ENCODE peak calls at places on chromosomes 5 and 9, in nine cellular contexts. One of them, this sample, is unnamed.

GRCh38 chr9:18791074-18791473 is 241.9 kb downstream of the SAXO1 start:
- DNase-seq in HS-27A: no peak
- DNase-seq in substantia nigra: no peak
- DNase-seq in naive thymus-derived CD8-positive, alpha-beta T cell: no peak
- DNase-seq in astrocyte of the spinal cord: peak
- DNase-seq in HTR-8/SVneo: peak
- DNase-seq in activated CD8-positive, alpha-beta memory T cell treated with anti-CD3 and anti-CD28 coated beads for 48 hours: no peak
- DNase-seq in hepatic stellate cell: no peak
- DNase-seq in colonic mucosa: no peak
- DNase-seq in this sample: no peak

GRCh38 chr5:139811076-139811607 is 15.5 kb downstream of the PSD2 start:
- DNase-seq in HS-27A: no peak
- DNase-seq in substantia nigra: peak
- DNase-seq in naive thymus-derived CD8-positive, alpha-beta T cell: no peak
- DNase-seq in astrocyte of the spinal cord: no peak
- DNase-seq in HTR-8/SVneo: no peak
- DNase-seq in activated CD8-positive, alpha-beta memory T cell treated with anti-CD3 and anti-CD28 coated beads for 48 hours: no peak
- DNase-seq in hepatic stellate cell: no peak
- DNase-seq in colonic mucosa: no peak
- DNase-seq in this sample: peak

GRCh38 chr5:73299017-73299630 is 126.1 kb downstream of the TMEM174 start:
- DNase-seq in HS-27A: no peak
- DNase-seq in substantia nigra: no peak
- DNase-seq in naive thymus-derived CD8-positive, alpha-beta T cell: no peak
- DNase-seq in astrocyte of the spinal cord: peak
- DNase-seq in HTR-8/SVneo: peak
- DNase-seq in activated CD8-positive, alpha-beta memory T cell treated with anti-CD3 and anti-CD28 coated beads for 48 hours: no peak
- DNase-seq in hepatic stellate cell: no peak
- DNase-seq in colonic mucosa: no peak
- DNase-seq in this sample: peak

GRCh38 chr5:149322518-149322917 is 22.8 kb upstream of the GRPEL2 start:
- DNase-seq in HS-27A: no peak
- DNase-seq in substantia nigra: no peak
- DNase-seq in naive thymus-derived CD8-positive, alpha-beta T cell: no peak
- DNase-seq in astrocyte of the spinal cord: no peak
- DNase-seq in HTR-8/SVneo: no peak
- DNase-seq in activated CD8-positive, alpha-beta memory T cell treated with anti-CD3 and anti-CD28 coated beads for 48 hours: no peak
- DNase-seq in hepatic stellate cell: no peak
- DNase-seq in colonic mucosa: peak
- DNase-seq in this sample: peak

GRCh38 chr5:63959177-63959982 is 2.9 kb downstream of the HTR1A start:
- DNase-seq in HS-27A: no peak
- DNase-seq in substantia nigra: no peak
- DNase-seq in naive thymus-derived CD8-positive, alpha-beta T cell: no peak
- DNase-seq in astrocyte of the spinal cord: no peak
- DNase-seq in HTR-8/SVneo: no peak
- DNase-seq in activated CD8-positive, alpha-beta memory T cell treated with anti-CD3 and anti-CD28 coated beads for 48 hours: no peak
- DNase-seq in hepatic stellate cell: no peak
- DNase-seq in colonic mucosa: no peak
- DNase-seq in this sample: no peak

GRCh38 chr5:78638423-78638822 is 10.1 kb downstream of the LHFPL2 start:
- DNase-seq in HS-27A: peak
- DNase-seq in substantia nigra: peak
- DNase-seq in naive thymus-derived CD8-positive, alpha-beta T cell: no peak
- DNase-seq in astrocyte of the spinal cord: peak
- DNase-seq in HTR-8/SVneo: peak
- DNase-seq in activated CD8-positive, alpha-beta memory T cell treated with anti-CD3 and anti-CD28 coated beads for 48 hours: no peak
- DNase-seq in hepatic stellate cell: no peak
- DNase-seq in colonic mucosa: peak
- DNase-seq in this sample: peak

GRCh38 chr9:136357326-136357725 is 6.2 kb downstream of the DNLZ start:
- DNase-seq in HS-27A: no peak
- DNase-seq in substantia nigra: no peak
- DNase-seq in naive thymus-derived CD8-positive, alpha-beta T cell: no peak
- DNase-seq in astrocyte of the spinal cord: no peak
- DNase-seq in HTR-8/SVneo: no peak
- DNase-seq in activated CD8-positive, alpha-beta memory T cell treated with anti-CD3 and anti-CD28 coated beads for 48 hours: no peak
- DNase-seq in hepatic stellate cell: no peak
- DNase-seq in colonic mucosa: no peak
- DNase-seq in this sample: no peak

GRCh38 chr9:73180373-73180772 is 28.7 kb downstream of the ANXA1 start:
- DNase-seq in HS-27A: peak
- DNase-seq in substantia nigra: no peak
- DNase-seq in naive thymus-derived CD8-positive, alpha-beta T cell: no peak
- DNase-seq in astrocyte of the spinal cord: peak
- DNase-seq in HTR-8/SVneo: no peak
- DNase-seq in activated CD8-positive, alpha-beta memory T cell treated with anti-CD3 and anti-CD28 coated beads for 48 hours: no peak
- DNase-seq in hepatic stellate cell: peak
- DNase-seq in colonic mucosa: no peak
- DNase-seq in this sample: no peak

GRCh38 chr5:125679522-125679921 is 743.7 kb upstream of the GRAMD2B start:
- DNase-seq in HS-27A: no peak
- DNase-seq in substantia nigra: no peak
- DNase-seq in naive thymus-derived CD8-positive, alpha-beta T cell: no peak
- DNase-seq in astrocyte of the spinal cord: no peak
- DNase-seq in HTR-8/SVneo: no peak
- DNase-seq in activated CD8-positive, alpha-beta memory T cell treated with anti-CD3 and anti-CD28 coated beads for 48 hours: no peak
- DNase-seq in hepatic stellate cell: peak
- DNase-seq in colonic mucosa: no peak
- DNase-seq in this sample: no peak

GRCh38 chr5:81533629-81534480 is 139.9 kb upstream of the ACOT12 start:
- DNase-seq in HS-27A: no peak
- DNase-seq in substantia nigra: no peak
- DNase-seq in naive thymus-derived CD8-positive, alpha-beta T cell: no peak
- DNase-seq in astrocyte of the spinal cord: no peak
- DNase-seq in HTR-8/SVneo: no peak
- DNase-seq in activated CD8-positive, alpha-beta memory T cell treated with anti-CD3 and anti-CD28 coated beads for 48 hours: no peak
- DNase-seq in hepatic stellate cell: no peak
- DNase-seq in colonic mucosa: no peak
- DNase-seq in this sample: no peak

GRCh38 chr5:149271195-149271716 is 403 bp upstream of the AFAP1L1 start:
- DNase-seq in HS-27A: no peak
- DNase-seq in substantia nigra: no peak
- DNase-seq in naive thymus-derived CD8-positive, alpha-beta T cell: no peak
- DNase-seq in astrocyte of the spinal cord: no peak
- DNase-seq in HTR-8/SVneo: peak
- DNase-seq in activated CD8-positive, alpha-beta memory T cell treated with anti-CD3 and anti-CD28 coated beads for 48 hours: no peak
- DNase-seq in hepatic stellate cell: peak
- DNase-seq in colonic mucosa: peak
- DNase-seq in this sample: no peak

GRCh38 chr9:86045654-86046053 is 53.7 kb downstream of the GOLM1 start:
- DNase-seq in HS-27A: no peak
- DNase-seq in substantia nigra: no peak
- DNase-seq in naive thymus-derived CD8-positive, alpha-beta T cell: no peak
- DNase-seq in astrocyte of the spinal cord: no peak
- DNase-seq in HTR-8/SVneo: no peak
- DNase-seq in activated CD8-positive, alpha-beta memory T cell treated with anti-CD3 and anti-CD28 coated beads for 48 hours: no peak
- DNase-seq in hepatic stellate cell: no peak
- DNase-seq in colonic mucosa: no peak
- DNase-seq in this sample: no peak

GRCh38 chr5:96017951-96018350 is 56.3 kb upstream of the ELL2 start:
- DNase-seq in HS-27A: no peak
- DNase-seq in substantia nigra: no peak
- DNase-seq in naive thymus-derived CD8-positive, alpha-beta T cell: no peak
- DNase-seq in astrocyte of the spinal cord: peak
- DNase-seq in HTR-8/SVneo: no peak
- DNase-seq in activated CD8-positive, alpha-beta memory T cell treated with anti-CD3 and anti-CD28 coated beads for 48 hours: no peak
- DNase-seq in hepatic stellate cell: peak
- DNase-seq in colonic mucosa: no peak
- DNase-seq in this sample: no peak

GRCh38 chr9:27165670-27166069 is 56.6 kb downstream of the TEK start:
- DNase-seq in HS-27A: no peak
- DNase-seq in substantia nigra: no peak
- DNase-seq in naive thymus-derived CD8-positive, alpha-beta T cell: no peak
- DNase-seq in astrocyte of the spinal cord: no peak
- DNase-seq in HTR-8/SVneo: no peak
- DNase-seq in activated CD8-positive, alpha-beta memory T cell treated with anti-CD3 and anti-CD28 coated beads for 48 hours: no peak
- DNase-seq in hepatic stellate cell: no peak
- DNase-seq in colonic mucosa: no peak
- DNase-seq in this sample: no peak

GRCh38 chr5:33725846-33726245 is 165.9 kb downstream of the ADAMTS12 start:
- DNase-seq in HS-27A: no peak
- DNase-seq in substantia nigra: no peak
- DNase-seq in naive thymus-derived CD8-positive, alpha-beta T cell: no peak
- DNase-seq in astrocyte of the spinal cord: peak
- DNase-seq in HTR-8/SVneo: no peak
- DNase-seq in activated CD8-positive, alpha-beta memory T cell treated with anti-CD3 and anti-CD28 coated beads for 48 hours: no peak
- DNase-seq in hepatic stellate cell: peak
- DNase-seq in colonic mucosa: no peak
- DNase-seq in this sample: no peak

GRCh38 chr9:128995791-128996190 is 32.3 kb downstream of the SH3GLB2 start:
- DNase-seq in HS-27A: no peak
- DNase-seq in substantia nigra: no peak
- DNase-seq in naive thymus-derived CD8-positive, alpha-beta T cell: no peak
- DNase-seq in astrocyte of the spinal cord: no peak
- DNase-seq in HTR-8/SVneo: no peak
- DNase-seq in activated CD8-positive, alpha-beta memory T cell treated with anti-CD3 and anti-CD28 coated beads for 48 hours: no peak
- DNase-seq in hepatic stellate cell: no peak
- DNase-seq in colonic mucosa: no peak
- DNase-seq in this sample: no peak

GRCh38 chr9:100427366-100428263 is 672 bp downstream of the MSANTD3 start:
- DNase-seq in HS-27A: no peak
- DNase-seq in substantia nigra: peak
- DNase-seq in naive thymus-derived CD8-positive, alpha-beta T cell: no peak
- DNase-seq in astrocyte of the spinal cord: peak
- DNase-seq in HTR-8/SVneo: peak
- DNase-seq in activated CD8-positive, alpha-beta memory T cell treated with anti-CD3 and anti-CD28 coated beads for 48 hours: peak
- DNase-seq in hepatic stellate cell: peak
- DNase-seq in colonic mucosa: peak
- DNase-seq in this sample: peak

GRCh38 chr9:89984214-89984613 is 379.4 kb downstream of the GADD45G start:
- DNase-seq in HS-27A: no peak
- DNase-seq in substantia nigra: no peak
- DNase-seq in naive thymus-derived CD8-positive, alpha-beta T cell: no peak
- DNase-seq in astrocyte of the spinal cord: no peak
- DNase-seq in HTR-8/SVneo: no peak
- DNase-seq in activated CD8-positive, alpha-beta memory T cell treated with anti-CD3 and anti-CD28 coated beads for 48 hours: no peak
- DNase-seq in hepatic stellate cell: peak
- DNase-seq in colonic mucosa: no peak
- DNase-seq in this sample: no peak

GRCh38 chr9:105865315-105865714 is 171.0 kb downstream of the TMEM38B start:
- DNase-seq in HS-27A: no peak
- DNase-seq in substantia nigra: no peak
- DNase-seq in naive thymus-derived CD8-positive, alpha-beta T cell: no peak
- DNase-seq in astrocyte of the spinal cord: no peak
- DNase-seq in HTR-8/SVneo: no peak
- DNase-seq in activated CD8-positive, alpha-beta memory T cell treated with anti-CD3 and anti-CD28 coated beads for 48 hours: no peak
- DNase-seq in hepatic stellate cell: no peak
- DNase-seq in colonic mucosa: no peak
- DNase-seq in this sample: no peak

GRCh38 chr9:33408087-33408486 is 5.7 kb upstream of the AQP7 start:
- DNase-seq in HS-27A: no peak
- DNase-seq in substantia nigra: no peak
- DNase-seq in naive thymus-derived CD8-positive, alpha-beta T cell: no peak
- DNase-seq in astrocyte of the spinal cord: no peak
- DNase-seq in HTR-8/SVneo: no peak
- DNase-seq in activated CD8-positive, alpha-beta memory T cell treated with anti-CD3 and anti-CD28 coated beads for 48 hours: no peak
- DNase-seq in hepatic stellate cell: no peak
- DNase-seq in colonic mucosa: no peak
- DNase-seq in this sample: no peak

GRCh38 chr5:38466444-38467189 is 89.8 kb downstream of the LIFR start:
- DNase-seq in HS-27A: no peak
- DNase-seq in substantia nigra: peak
- DNase-seq in naive thymus-derived CD8-positive, alpha-beta T cell: no peak
- DNase-seq in astrocyte of the spinal cord: peak
- DNase-seq in HTR-8/SVneo: no peak
- DNase-seq in activated CD8-positive, alpha-beta memory T cell treated with anti-CD3 and anti-CD28 coated beads for 48 hours: no peak
- DNase-seq in hepatic stellate cell: peak
- DNase-seq in colonic mucosa: peak
- DNase-seq in this sample: no peak

GRCh38 chr5:66757219-66757833 is 161.1 kb downstream of the MAST4 start:
- DNase-seq in HS-27A: peak
- DNase-seq in substantia nigra: no peak
- DNase-seq in naive thymus-derived CD8-positive, alpha-beta T cell: peak
- DNase-seq in astrocyte of the spinal cord: peak
- DNase-seq in HTR-8/SVneo: peak
- DNase-seq in activated CD8-positive, alpha-beta memory T cell treated with anti-CD3 and anti-CD28 coated beads for 48 hours: no peak
- DNase-seq in hepatic stellate cell: peak
- DNase-seq in colonic mucosa: no peak
- DNase-seq in this sample: peak

GRCh38 chr5:56671571-56671970 is 143.8 kb upstream of the MAP3K1 start:
- DNase-seq in HS-27A: no peak
- DNase-seq in substantia nigra: no peak
- DNase-seq in naive thymus-derived CD8-positive, alpha-beta T cell: no peak
- DNase-seq in astrocyte of the spinal cord: no peak
- DNase-seq in HTR-8/SVneo: no peak
- DNase-seq in activated CD8-positive, alpha-beta memory T cell treated with anti-CD3 and anti-CD28 coated beads for 48 hours: no peak
- DNase-seq in hepatic stellate cell: no peak
- DNase-seq in colonic mucosa: no peak
- DNase-seq in this sample: no peak

GRCh38 chr5:128212206-128212788 is 128.7 kb downstream of the SLC12A2 start:
- DNase-seq in HS-27A: no peak
- DNase-seq in substantia nigra: no peak
- DNase-seq in naive thymus-derived CD8-positive, alpha-beta T cell: no peak
- DNase-seq in astrocyte of the spinal cord: no peak
- DNase-seq in HTR-8/SVneo: no peak
- DNase-seq in activated CD8-positive, alpha-beta memory T cell treated with anti-CD3 and anti-CD28 coated beads for 48 hours: no peak
- DNase-seq in hepatic stellate cell: no peak
- DNase-seq in colonic mucosa: no peak
- DNase-seq in this sample: no peak

GRCh38 chr5:120446068-120446492 is 18.0 kb upstream of the PRR16 start:
- DNase-seq in HS-27A: no peak
- DNase-seq in substantia nigra: no peak
- DNase-seq in naive thymus-derived CD8-positive, alpha-beta T cell: no peak
- DNase-seq in astrocyte of the spinal cord: peak
- DNase-seq in HTR-8/SVneo: peak
- DNase-seq in activated CD8-positive, alpha-beta memory T cell treated with anti-CD3 and anti-CD28 coated beads for 48 hours: no peak
- DNase-seq in hepatic stellate cell: peak
- DNase-seq in colonic mucosa: no peak
- DNase-seq in this sample: no peak